ENCODE peak calls at places on chromosomes 1 and 21, in five cellular contexts. N is activated CD4-positive, alpha-beta memory T cell treated with anti-CD3 and anti-CD28 coated beads for 36 hours; Y is NB4; O is uterus; J is occipital lobe. A is an unnamed sample.

GRCh38 chr1:183882328-183883167 is 77.6 kb downstream of the RGL1 start:
- DNase-seq in J (no peak), N (no peak), Y (no peak), O (no peak), A (no peak)

GRCh38 chr1:104780470-104781078 is 1030.9 kb downstream of the AMY1C start:
- DNase-seq in N (no peak), Y (peak), O (no peak), J (no peak), A (peak)

GRCh38 chr1:5423109-5423508 is 569.1 kb downstream of the NPHP4 start:
- DNase-seq in N (peak), J (no peak), O (no peak), Y (peak), A (no peak)

GRCh38 chr1:154635162-154635561 is 27.2 kb upstream of the ADAR start:
- DNase-seq in J (no peak), O (no peak), Y (no peak), N (no peak), A (no peak)

GRCh38 chr21:34078915-34079314 is 5.5 kb downstream of the MRPS6 start:
- DNase-seq in J (no peak), N (peak), Y (no peak), O (no peak), A (no peak)

GRCh38 chr1:36834586-36834985 is 199.7 kb downstream of the GRIK3 start:
- DNase-seq in N (no peak), O (no peak), Y (no peak), J (no peak), A (no peak)

GRCh38 chr1:41341365-41341683 is 19.9 kb upstream of the FOXO6 start:
- DNase-seq in J (no peak), N (no peak), Y (no peak), O (no peak), A (no peak)

GRCh38 chr1:5509664-5510452 is 482.4 kb downstream of the NPHP4 start:
- DNase-seq in J (no peak), Y (peak), N (peak), O (peak), A (peak)

GRCh38 chr1:8297245-8297644 is 20.7 kb upstream of the SLC45A1 start:
- DNase-seq in N (no peak), Y (no peak), J (no peak), O (no peak), A (no peak)

GRCh38 chr1:13628218-13628617 is 44.6 kb downstream of the PDPN start:
- DNase-seq in O (no peak), N (no peak), Y (no peak), J (no peak), A (no peak)

GRCh38 chr1:65001238-65001792 is 35.0 kb upstream of the JAK1 start:
- DNase-seq in Y (peak), N (peak), O (peak), J (no peak), A (no peak)

GRCh38 chr1:10216148-10216749 is 5.9 kb downstream of the KIF1B start:
- DNase-seq in N (no peak), J (no peak), Y (no peak), O (no peak), A (no peak)

GRCh38 chr1:180241716-180242544 is 11.9 kb downstream of the LHX4 start:
- DNase-seq in N (no peak), Y (peak), J (no peak), O (no peak), A (no peak)

GRCh38 chr21:38741092-38741975 is 64.4 kb upstream of the ETS2 start:
- DNase-seq in N (no peak), Y (peak), O (no peak), J (no peak), A (no peak)

GRCh38 chr1:46302091-46303037 is 1.1 kb downstream of the LRRC41 start:
- DNase-seq in N (peak), O (peak), Y (peak), J (peak), A (no peak)

GRCh38 chr1:218351617-218352438 is 6.7 kb downstream of the TGFB2 start:
- DNase-seq in O (peak), N (peak), Y (peak), J (no peak), A (no peak)

GRCh38 chr1:27526569-27527222 is 36.7 kb upstream of the WASF2 start:
- DNase-seq in O (no peak), J (no peak), N (peak), Y (peak), A (peak)

GRCh38 chr1:18926315-18927081 is 24.1 kb upstream of the ALDH4A1 start:
- DNase-seq in O (no peak), J (peak), N (peak), Y (peak), A (no peak)

GRCh38 chr1:167529829-167530474 is 11.6 kb upstream of the CD247 start:
- DNase-seq in J (peak), Y (no peak), O (no peak), N (no peak), A (no peak)

GRCh38 chr1:151199860-151200581 is 1.7 kb downstream of the PIP5K1A start:
- DNase-seq in N (peak), J (peak), O (no peak), Y (peak), A (no peak)

GRCh38 chr1:44537538-44537937 is 132.5 kb downstream of the RNF220 start:
- DNase-seq in N (no peak), Y (no peak), J (no peak), O (no peak), A (no peak)

GRCh38 chr1:153212201-153212600 is 5.2 kb upstream of the PRR9 start:
- DNase-seq in N (no peak), J (no peak), Y (no peak), O (no peak), A (no peak)

GRCh38 chr1:54934869-54935268 is 45.6 kb upstream of the TMEM61 start:
- DNase-seq in N (no peak), O (no peak), J (no peak), Y (no peak), A (no peak)

GRCh38 chr1:175471039-175471800 is 272.2 kb downstream of the TNR start:
- DNase-seq in O (no peak), N (peak), J (peak), Y (peak), A (no peak)

GRCh38 chr1:17119744-17120482 is 662 bp upstream of the PADI2 start:
- DNase-seq in N (no peak), Y (peak), O (no peak), J (no peak), A (no peak)

GRCh38 chr1:53303175-53303574 is 24.7 kb downstream of the LRP8 start:
- DNase-seq in N (no peak), Y (no peak), J (no peak), O (no peak), A (no peak)

GRCh38 chr1:40630488-40631223 is 34.8 kb downstream of the RIMS3 start:
- DNase-seq in Y (peak), O (no peak), N (peak), J (no peak), A (no peak)

GRCh38 chr1:27525296-27526271 is 35.6 kb upstream of the WASF2 start:
- DNase-seq in Y (peak), O (peak), N (peak), J (peak), A (peak)

GRCh38 chr1:75953461-75953860 is 21.3 kb upstream of the ASB17 start:
- DNase-seq in N (no peak), O (no peak), Y (no peak), J (no peak), A (no peak)

GRCh38 chr1:168512864-168513595 is 30.8 kb downstream of the XCL2 start:
- DNase-seq in O (no peak), J (no peak), Y (no peak), N (peak), A (no peak)

GRCh38 chr1:20339811-20340457 is 49.3 kb downstream of the VWA5B1 start:
- DNase-seq in Y (no peak), J (no peak), N (no peak), O (no peak), A (no peak)

GRCh38 chr21:46660505-46660904 is 25.0 kb downstream of the PRMT2 start:
- DNase-seq in J (no peak), O (no peak), Y (no peak), N (no peak), A (no peak)

GRCh38 chr21:15241997-15242767 is 177.4 kb upstream of the NRIP1 start:
- DNase-seq in J (no peak), N (no peak), O (no peak), Y (no peak), A (no peak)

GRCh38 chr1:2783069-2783434 is 18.4 kb downstream of the TTC34 start:
- DNase-seq in Y (no peak), J (no peak), O (no peak), N (no peak), A (no peak)

GRCh38 chr1:167322483-167322882 is 101.8 kb downstream of the POU2F1 start:
- DNase-seq in Y (no peak), O (no peak), N (no peak), J (no peak), A (no peak)

GRCh38 chr1:161784963-161785362 is 18.8 kb downstream of the ATF6 start:
- DNase-seq in J (no peak), N (no peak), Y (no peak), O (no peak), A (no peak)

GRCh38 chr1:19156676-19157075 is 53.4 kb downstream of the UBR4 start:
- DNase-seq in J (no peak), N (no peak), O (no peak), Y (no peak), A (peak)

GRCh38 chr1:68963353-68963752 is 466.5 kb upstream of the DEPDC1 start:
- DNase-seq in N (no peak), J (no peak), O (no peak), Y (no peak), A (no peak)

A was measured in hippocampal formation.